ENCODE peak calls at places on chromosomes 1 and 21, in ten cellular contexts. One of them, this sample, is unnamed.

GRCh38 chr1:210558302-210558701 is 229.6 kb downstream of the HHAT start:
- DNase-seq in iPS-NIHi11: no peak
- DNase-seq in HT1080: peak; percentile 25
- DNase-seq in IMR-90: peak; percentile 4
- DNase-seq in dermis blood vessel endothelial cell: no peak
- DNase-seq in T follicular helper cell: no peak
- DNase-seq in transverse colon: no peak
- DNase-seq in HCT116: no peak
- DNase-seq in GF-D8: no peak
- DNase-seq in cardiac fibroblast: peak; percentile 35
- DNase-seq in this sample: no peak

GRCh38 chr1:201450721-201451291 is 18.2 kb downstream of the PHLDA3 start:
- DNase-seq in iPS-NIHi11: peak; percentile 61
- DNase-seq in HT1080: peak; percentile 84
- DNase-seq in IMR-90: peak; percentile 89
- DNase-seq in dermis blood vessel endothelial cell: peak; percentile 80
- DNase-seq in T follicular helper cell: no peak
- DNase-seq in transverse colon: no peak
- DNase-seq in HCT116: no peak
- DNase-seq in GF-D8: no peak
- DNase-seq in cardiac fibroblast: peak; percentile 94
- DNase-seq in this sample: no peak

GRCh38 chr1:117150316-117150715 is 28.8 kb upstream of the TRIM45 start:
- DNase-seq in iPS-NIHi11: no peak
- DNase-seq in HT1080: no peak
- DNase-seq in IMR-90: peak; percentile 60
- DNase-seq in dermis blood vessel endothelial cell: peak; percentile 13
- DNase-seq in T follicular helper cell: no peak
- DNase-seq in transverse colon: no peak
- DNase-seq in HCT116: no peak
- DNase-seq in GF-D8: no peak
- DNase-seq in cardiac fibroblast: no peak
- DNase-seq in this sample: no peak

GRCh38 chr1:223256034-223256433 is 107.9 kb downstream of the SUSD4 start:
- DNase-seq in iPS-NIHi11: no peak
- DNase-seq in HT1080: no peak
- DNase-seq in IMR-90: no peak
- DNase-seq in dermis blood vessel endothelial cell: no peak
- DNase-seq in T follicular helper cell: no peak
- DNase-seq in transverse colon: no peak
- DNase-seq in HCT116: no peak
- DNase-seq in GF-D8: no peak
- DNase-seq in cardiac fibroblast: no peak
- DNase-seq in this sample: peak; percentile 80

GRCh38 chr1:114467491-114467890 is 43.5 kb downstream of the TRIM33 start:
- DNase-seq in iPS-NIHi11: no peak
- DNase-seq in HT1080: no peak
- DNase-seq in IMR-90: no peak
- DNase-seq in dermis blood vessel endothelial cell: no peak
- DNase-seq in T follicular helper cell: no peak
- DNase-seq in transverse colon: no peak
- DNase-seq in HCT116: no peak
- DNase-seq in GF-D8: no peak
- DNase-seq in cardiac fibroblast: no peak
- DNase-seq in this sample: no peak

GRCh38 chr1:211783266-211783665 is 47.3 kb downstream of the LPGAT1 start:
- DNase-seq in iPS-NIHi11: no peak
- DNase-seq in HT1080: no peak
- DNase-seq in IMR-90: no peak
- DNase-seq in dermis blood vessel endothelial cell: peak; percentile 90
- DNase-seq in T follicular helper cell: no peak
- DNase-seq in transverse colon: no peak
- DNase-seq in HCT116: no peak
- DNase-seq in GF-D8: no peak
- DNase-seq in cardiac fibroblast: peak; percentile 26
- DNase-seq in this sample: no peak

GRCh38 chr1:147292635-147293251 is 50.3 kb downstream of the CHD1L start:
- DNase-seq in iPS-NIHi11: no peak
- DNase-seq in HT1080: peak; percentile 92
- DNase-seq in IMR-90: peak; percentile 99
- DNase-seq in dermis blood vessel endothelial cell: peak; percentile 18
- DNase-seq in T follicular helper cell: no peak
- DNase-seq in transverse colon: no peak
- DNase-seq in HCT116: no peak
- DNase-seq in GF-D8: no peak
- DNase-seq in cardiac fibroblast: peak; percentile 75
- DNase-seq in this sample: peak; percentile 82

GRCh38 chr1:11735531-11735853 is 444 bp upstream of the AGTRAP start:
- DNase-seq in iPS-NIHi11: no peak
- DNase-seq in HT1080: no peak
- DNase-seq in IMR-90: no peak
- DNase-seq in dermis blood vessel endothelial cell: no peak
- DNase-seq in T follicular helper cell: no peak
- DNase-seq in transverse colon: no peak
- DNase-seq in HCT116: no peak
- DNase-seq in GF-D8: no peak
- DNase-seq in cardiac fibroblast: no peak
- DNase-seq in this sample: no peak

GRCh38 chr1:183203094-183203493 is 17.0 kb downstream of the LAMC2 start:
- DNase-seq in iPS-NIHi11: no peak
- DNase-seq in HT1080: no peak
- DNase-seq in IMR-90: no peak
- DNase-seq in dermis blood vessel endothelial cell: no peak
- DNase-seq in T follicular helper cell: no peak
- DNase-seq in transverse colon: no peak
- DNase-seq in HCT116: no peak
- DNase-seq in GF-D8: no peak
- DNase-seq in cardiac fibroblast: no peak
- DNase-seq in this sample: no peak

GRCh38 chr1:248812736-248813425 is 12.8 kb downstream of the SH3BP5L start:
- DNase-seq in iPS-NIHi11: no peak
- DNase-seq in HT1080: no peak
- DNase-seq in IMR-90: no peak
- DNase-seq in dermis blood vessel endothelial cell: no peak
- DNase-seq in T follicular helper cell: no peak
- DNase-seq in transverse colon: no peak
- DNase-seq in HCT116: no peak
- DNase-seq in GF-D8: no peak
- DNase-seq in cardiac fibroblast: no peak
- DNase-seq in this sample: no peak

GRCh38 chr1:34696230-34696629 is 58.6 kb upstream of the GJB5 start:
- DNase-seq in iPS-NIHi11: no peak
- DNase-seq in HT1080: peak; percentile 51
- DNase-seq in IMR-90: no peak
- DNase-seq in dermis blood vessel endothelial cell: no peak
- DNase-seq in T follicular helper cell: no peak
- DNase-seq in transverse colon: no peak
- DNase-seq in HCT116: peak; percentile 36
- DNase-seq in GF-D8: no peak
- DNase-seq in cardiac fibroblast: no peak
- DNase-seq in this sample: peak; percentile 62

GRCh38 chr1:39613250-39613649 is 26.2 kb downstream of the HEYL start:
- DNase-seq in iPS-NIHi11: no peak
- DNase-seq in HT1080: no peak
- DNase-seq in IMR-90: peak; percentile 63
- DNase-seq in dermis blood vessel endothelial cell: no peak
- DNase-seq in T follicular helper cell: no peak
- DNase-seq in transverse colon: no peak
- DNase-seq in HCT116: no peak
- DNase-seq in GF-D8: no peak
- DNase-seq in cardiac fibroblast: no peak
- DNase-seq in this sample: no peak

GRCh38 chr1:240706150-240706904 is 94.4 kb upstream of the GREM2 start:
- DNase-seq in iPS-NIHi11: no peak
- DNase-seq in HT1080: peak; percentile 54
- DNase-seq in IMR-90: peak; percentile 35
- DNase-seq in dermis blood vessel endothelial cell: no peak
- DNase-seq in T follicular helper cell: no peak
- DNase-seq in transverse colon: no peak
- DNase-seq in HCT116: no peak
- DNase-seq in GF-D8: no peak
- DNase-seq in cardiac fibroblast: peak; percentile 14
- DNase-seq in this sample: no peak

GRCh38 chr1:21861602-21862429 is 49.8 kb downstream of the LDLRAD2 start:
- DNase-seq in iPS-NIHi11: no peak
- DNase-seq in HT1080: peak; percentile 77
- DNase-seq in IMR-90: peak; percentile 78
- DNase-seq in dermis blood vessel endothelial cell: no peak
- DNase-seq in T follicular helper cell: no peak
- DNase-seq in transverse colon: peak; percentile 35
- DNase-seq in HCT116: no peak
- DNase-seq in GF-D8: no peak
- DNase-seq in cardiac fibroblast: peak; percentile 25
- DNase-seq in this sample: peak; percentile 57

GRCh38 chr1:187655163-187655562 is 826.4 kb downstream of the PLA2G4A start:
- DNase-seq in iPS-NIHi11: no peak
- DNase-seq in HT1080: no peak
- DNase-seq in IMR-90: peak; percentile 58
- DNase-seq in dermis blood vessel endothelial cell: no peak
- DNase-seq in T follicular helper cell: no peak
- DNase-seq in transverse colon: no peak
- DNase-seq in HCT116: no peak
- DNase-seq in GF-D8: no peak
- DNase-seq in cardiac fibroblast: peak; percentile 20
- DNase-seq in this sample: peak; percentile 52

GRCh38 chr1:207067695-207068094 is 14.6 kb downstream of the PFKFB2 start:
- DNase-seq in iPS-NIHi11: no peak
- DNase-seq in HT1080: no peak
- DNase-seq in IMR-90: no peak
- DNase-seq in dermis blood vessel endothelial cell: no peak
- DNase-seq in T follicular helper cell: no peak
- DNase-seq in transverse colon: peak; percentile 43
- DNase-seq in HCT116: no peak
- DNase-seq in GF-D8: no peak
- DNase-seq in cardiac fibroblast: no peak
- DNase-seq in this sample: no peak

GRCh38 chr1:176826265-176826664 is 338.2 kb downstream of the ASTN1 start:
- DNase-seq in iPS-NIHi11: no peak
- DNase-seq in HT1080: no peak
- DNase-seq in IMR-90: no peak
- DNase-seq in dermis blood vessel endothelial cell: no peak
- DNase-seq in T follicular helper cell: no peak
- DNase-seq in transverse colon: no peak
- DNase-seq in HCT116: no peak
- DNase-seq in GF-D8: no peak
- DNase-seq in cardiac fibroblast: no peak
- DNase-seq in this sample: no peak

GRCh38 chr1:1907098-1907736 is 7.8 kb upstream of the CALML6 start:
- DNase-seq in iPS-NIHi11: no peak
- DNase-seq in HT1080: no peak
- DNase-seq in IMR-90: no peak
- DNase-seq in dermis blood vessel endothelial cell: no peak
- DNase-seq in T follicular helper cell: no peak
- DNase-seq in transverse colon: peak; percentile 60
- DNase-seq in HCT116: peak; percentile 13
- DNase-seq in GF-D8: peak; percentile 39
- DNase-seq in cardiac fibroblast: no peak
- DNase-seq in this sample: peak; percentile 73

GRCh38 chr1:65440915-65441314 is 20.4 kb downstream of the LEPR start:
- DNase-seq in iPS-NIHi11: no peak
- DNase-seq in HT1080: no peak
- DNase-seq in IMR-90: no peak
- DNase-seq in dermis blood vessel endothelial cell: no peak
- DNase-seq in T follicular helper cell: no peak
- DNase-seq in transverse colon: no peak
- DNase-seq in HCT116: no peak
- DNase-seq in GF-D8: no peak
- DNase-seq in cardiac fibroblast: peak; percentile 48
- DNase-seq in this sample: no peak

GRCh38 chr1:48602349-48602748 is 130.3 kb upstream of the SPATA6 start:
- DNase-seq in iPS-NIHi11: no peak
- DNase-seq in HT1080: no peak
- DNase-seq in IMR-90: no peak
- DNase-seq in dermis blood vessel endothelial cell: no peak
- DNase-seq in T follicular helper cell: no peak
- DNase-seq in transverse colon: no peak
- DNase-seq in HCT116: no peak
- DNase-seq in GF-D8: no peak
- DNase-seq in cardiac fibroblast: no peak
- DNase-seq in this sample: no peak

GRCh38 chr1:204971700-204972336 is 71.2 kb upstream of the CNTN2 start:
- DNase-seq in iPS-NIHi11: no peak
- DNase-seq in HT1080: peak; percentile 73
- DNase-seq in IMR-90: peak; percentile 63
- DNase-seq in dermis blood vessel endothelial cell: peak; percentile 83
- DNase-seq in T follicular helper cell: no peak
- DNase-seq in transverse colon: no peak
- DNase-seq in HCT116: no peak
- DNase-seq in GF-D8: no peak
- DNase-seq in cardiac fibroblast: peak; percentile 74
- DNase-seq in this sample: peak; percentile 59

GRCh38 chr1:55420866-55421265 is 205.7 kb upstream of the USP24 start:
- DNase-seq in iPS-NIHi11: no peak
- DNase-seq in HT1080: peak; percentile 74
- DNase-seq in IMR-90: peak; percentile 34
- DNase-seq in dermis blood vessel endothelial cell: peak; percentile 44
- DNase-seq in T follicular helper cell: no peak
- DNase-seq in transverse colon: no peak
- DNase-seq in HCT116: no peak
- DNase-seq in GF-D8: no peak
- DNase-seq in cardiac fibroblast: peak; percentile 51
- DNase-seq in this sample: no peak

GRCh38 chr21:45534591-45535331 is 7.5 kb downstream of the SLC19A1 start:
- DNase-seq in iPS-NIHi11: no peak
- DNase-seq in HT1080: no peak
- DNase-seq in IMR-90: no peak
- DNase-seq in dermis blood vessel endothelial cell: peak; percentile 64
- DNase-seq in T follicular helper cell: no peak
- DNase-seq in transverse colon: peak; percentile 86
- DNase-seq in HCT116: no peak
- DNase-seq in GF-D8: no peak
- DNase-seq in cardiac fibroblast: peak; percentile 38
- DNase-seq in this sample: no peak

GRCh38 chr1:43510621-43511020 is 20.1 kb upstream of the PTPRF start:
- DNase-seq in iPS-NIHi11: no peak
- DNase-seq in HT1080: no peak
- DNase-seq in IMR-90: no peak
- DNase-seq in dermis blood vessel endothelial cell: no peak
- DNase-seq in T follicular helper cell: no peak
- DNase-seq in transverse colon: no peak
- DNase-seq in HCT116: no peak
- DNase-seq in GF-D8: no peak
- DNase-seq in cardiac fibroblast: no peak
- DNase-seq in this sample: no peak

GRCh38 chr1:8463144-8463927 is 145.4 kb downstream of the SLC45A1 start:
- DNase-seq in iPS-NIHi11: no peak
- DNase-seq in HT1080: peak; percentile 13
- DNase-seq in IMR-90: peak; percentile 89
- DNase-seq in dermis blood vessel endothelial cell: peak; percentile 78
- DNase-seq in T follicular helper cell: no peak
- DNase-seq in transverse colon: peak; percentile 47
- DNase-seq in HCT116: no peak
- DNase-seq in GF-D8: no peak
- DNase-seq in cardiac fibroblast: peak; percentile 85
- DNase-seq in this sample: no peak

GRCh38 chr1:100360790-100361232 is 8.5 kb downstream of the CDC14A start:
- DNase-seq in iPS-NIHi11: peak; percentile 45
- DNase-seq in HT1080: no peak
- DNase-seq in IMR-90: peak; percentile 49
- DNase-seq in dermis blood vessel endothelial cell: peak; percentile 56
- DNase-seq in T follicular helper cell: no peak
- DNase-seq in transverse colon: no peak
- DNase-seq in HCT116: no peak
- DNase-seq in GF-D8: no peak
- DNase-seq in cardiac fibroblast: peak; percentile 50
- DNase-seq in this sample: no peak

GRCh38 chr1:169461390-169462001 is 24.2 kb downstream of the SLC19A2 start:
- DNase-seq in iPS-NIHi11: no peak
- DNase-seq in HT1080: no peak
- DNase-seq in IMR-90: no peak
- DNase-seq in dermis blood vessel endothelial cell: no peak
- DNase-seq in T follicular helper cell: no peak
- DNase-seq in transverse colon: no peak
- DNase-seq in HCT116: no peak
- DNase-seq in GF-D8: no peak
- DNase-seq in cardiac fibroblast: no peak
- DNase-seq in this sample: no peak

GRCh38 chr1:75727571-75727970 is 3.1 kb downstream of the ACADM start:
- DNase-seq in iPS-NIHi11: no peak
- DNase-seq in HT1080: no peak
- DNase-seq in IMR-90: no peak
- DNase-seq in dermis blood vessel endothelial cell: no peak
- DNase-seq in T follicular helper cell: no peak
- DNase-seq in transverse colon: no peak
- DNase-seq in HCT116: no peak
- DNase-seq in GF-D8: no peak
- DNase-seq in cardiac fibroblast: no peak
- DNase-seq in this sample: no peak